ENCODE peak calls at places on chromosomes 13 and 19, in five cellular contexts. A is foreskin fibroblast, U is fibroblast of mammary gland, J is dorsolateral prefrontal cortex, L is IMR-90. V is an unnamed sample.

GRCh38 chr13:24892844-24893243 is 128.9 kb downstream of the RNF17 start:
- DNase-seq in A (no peak), U (no peak), J (no peak), L (no peak), V (no peak)

GRCh38 chr19:28934626-28935025 is 278.3 kb downstream of the UQCRFS1 start:
- DNase-seq in A (peak), U (peak), J (no peak), L (peak), V (no peak)

GRCh38 chr13:66367356-66367755 is 862.8 kb downstream of the PCDH9 start:
- DNase-seq in A (peak), U (no peak), J (no peak), L (peak), V (no peak)

GRCh38 chr19:12527034-12527836 is 24.0 kb downstream of the ZNF564 start:
- DNase-seq in A (no peak), U (peak), J (no peak), L (peak), V (no peak)

GRCh38 chr19:41882568-41883462 is at the start of gene ARHGEF1:
- DNase-seq in A (no peak), U (no peak), J (no peak), L (no peak), V (no peak)

GRCh38 chr13:21986602-21987001 is 315.7 kb downstream of the FGF9 start:
- DNase-seq in A (no peak), U (no peak), J (no peak), L (peak), V (no peak)

GRCh38 chr13:98792784-98793183 is 40.3 kb upstream of the SLC15A1 start:
- DNase-seq in A (no peak), U (no peak), J (no peak), L (no peak), V (no peak)

GRCh38 chr19:44582581-44583265 is 30.6 kb upstream of the IGSF23 start:
- DNase-seq in A (no peak), U (peak), J (no peak), L (no peak), V (peak)

GRCh38 chr13:110815471-110816204 is 99.2 kb downstream of the ANKRD10 start:
- DNase-seq in A (no peak), U (no peak), J (no peak), L (no peak), V (no peak)

GRCh38 chr19:40561947-40562346 is 14.7 kb upstream of the SHKBP1 start:
- DNase-seq in A (no peak), U (no peak), J (no peak), L (no peak), V (no peak)

GRCh38 chr19:55188620-55189019 is 8.5 kb upstream of the SYT5 start:
- DNase-seq in A (no peak), U (no peak), J (no peak), L (no peak), V (no peak)

GRCh38 chr19:40411958-40412499 is 1.1 kb downstream of the PRX start:
- DNase-seq in A (no peak), U (no peak), J (no peak), L (no peak), V (no peak)

GRCh38 chr13:29936051-29936813 is 85.8 kb upstream of the UBL3 start:
- DNase-seq in A (no peak), U (no peak), J (no peak), L (no peak), V (no peak)

GRCh38 chr13:111371720-111372119 is 51.3 kb downstream of the TEX29 start:
- DNase-seq in A (no peak), U (peak), J (no peak), L (no peak), V (no peak)

GRCh38 chr19:47377801-47378200 is 28.7 kb downstream of the DHX34 start:
- DNase-seq in A (no peak), U (no peak), J (no peak), L (no peak), V (no peak)

GRCh38 chr13:47588676-47589075 is 412.4 kb downstream of the SUCLA2 start:
- DNase-seq in A (no peak), U (no peak), J (no peak), L (no peak), V (no peak)
- TF ChIP-seq CTCF in A (no peak), U (peak), J (no peak), L (no peak), V (no peak)

GRCh38 chr19:30718728-30719127 is 346.5 kb downstream of the ZNF536 start:
- DNase-seq in A (no peak), U (no peak), J (no peak), L (no peak), V (no peak)
- TF ChIP-seq CTCF in A (no peak), U (no peak), J (no peak), L (no peak), V (no peak)

DNA sequence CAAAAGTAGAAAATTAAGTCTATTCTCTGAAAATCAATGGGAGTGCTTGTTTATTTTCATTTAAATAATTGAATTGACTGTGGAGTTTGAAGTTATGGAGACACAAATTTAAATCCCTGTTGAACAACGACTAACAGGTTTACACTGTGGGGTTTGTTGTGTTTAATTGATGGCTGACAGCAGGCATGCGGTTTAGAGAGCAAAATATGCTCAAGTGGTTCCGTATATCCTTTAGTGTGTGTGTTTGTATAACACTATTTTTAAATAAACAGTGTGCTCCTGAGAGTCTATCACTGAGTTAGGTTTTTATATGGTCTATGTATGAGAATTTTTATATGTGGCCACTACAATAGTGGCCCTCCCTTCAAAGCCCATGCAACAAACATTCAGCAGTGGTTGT is 332.0 kb downstream of the GPC6 start:
- DNase-seq in A (no peak), U (peak), J (no peak), L (peak), V (no peak)
- TF ChIP-seq CTCF in A (no peak), U (no peak), J (no peak), L (no peak), V (no peak)

GRCh38 chr19:13902993-13903555 is 2.8 kb downstream of the BRME1 start:
- DNase-seq in A (no peak), U (peak), J (no peak), L (no peak), V (no peak)
- TF ChIP-seq CTCF in A (peak), U (peak), J (no peak), L (peak), V (peak)

GRCh38 chr19:23999821-24000610 is 85.3 kb downstream of the ZNF726 start:
- DNase-seq in A (no peak), U (no peak), J (no peak), L (no peak), V (no peak)

GRCh38 chr19:23992348-23992747 is 77.7 kb downstream of the ZNF726 start:
- DNase-seq in A (no peak), U (no peak), J (no peak), L (no peak), V (no peak)

GRCh38 chr19:23998568-23998967 is 83.9 kb downstream of the ZNF726 start:
- DNase-seq in A (no peak), U (no peak), J (no peak), L (no peak), V (no peak)

GRCh38 chr19:24000656-24001055 is 86.0 kb downstream of the ZNF726 start:
- DNase-seq in A (no peak), U (no peak), J (no peak), L (no peak), V (no peak)

DNA sequence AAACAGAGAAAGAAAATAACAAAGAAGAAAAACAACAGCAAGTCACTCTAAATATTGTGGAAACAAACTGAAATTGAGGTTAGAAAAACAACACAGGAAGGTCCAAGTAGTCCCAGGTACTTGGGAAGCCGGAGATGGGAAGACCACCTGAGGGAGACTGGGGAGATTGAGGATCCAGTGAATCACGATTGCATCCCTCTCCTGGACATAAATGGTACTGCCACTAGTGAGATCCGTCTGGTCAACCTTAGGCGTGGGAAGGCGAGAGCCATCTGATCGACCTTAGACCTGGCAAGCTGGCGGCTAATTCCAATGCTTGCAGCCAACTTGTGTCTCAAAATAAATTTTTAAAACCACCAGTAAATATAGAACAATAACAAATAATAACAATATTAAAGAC is 81.9 kb downstream of the ZNF726 start:
- DNase-seq in A (no peak), U (peak), J (no peak), L (no peak), V (no peak)
- TF ChIP-seq CTCF in A (peak), U (peak), J (no peak), L (peak), V (peak)

GRCh38 chr13:83943530-83944279 is 61.4 kb upstream of the SLITRK1 start:
- DNase-seq in A (no peak), U (no peak), J (no peak), L (no peak), V (no peak)
- TF ChIP-seq CTCF in A (no peak), U (no peak), J (no peak), L (no peak), V (no peak)

GRCh38 chr19:9431475-9431874 is 3.9 kb downstream of the ZNF266 start:
- DNase-seq in A (no peak), U (peak), J (no peak), L (peak), V (peak)
- TF ChIP-seq CTCF in A (peak), U (peak), J (no peak), L (peak), V (peak)

GRCh38 chr13:113618455-113618854 is 33.9 kb downstream of the TFDP1 start:
- DNase-seq in A (no peak), U (no peak), J (no peak), L (no peak), V (no peak)
- TF ChIP-seq CTCF in A (no peak), U (no peak), J (no peak), L (no peak), V (no peak)

DNA sequence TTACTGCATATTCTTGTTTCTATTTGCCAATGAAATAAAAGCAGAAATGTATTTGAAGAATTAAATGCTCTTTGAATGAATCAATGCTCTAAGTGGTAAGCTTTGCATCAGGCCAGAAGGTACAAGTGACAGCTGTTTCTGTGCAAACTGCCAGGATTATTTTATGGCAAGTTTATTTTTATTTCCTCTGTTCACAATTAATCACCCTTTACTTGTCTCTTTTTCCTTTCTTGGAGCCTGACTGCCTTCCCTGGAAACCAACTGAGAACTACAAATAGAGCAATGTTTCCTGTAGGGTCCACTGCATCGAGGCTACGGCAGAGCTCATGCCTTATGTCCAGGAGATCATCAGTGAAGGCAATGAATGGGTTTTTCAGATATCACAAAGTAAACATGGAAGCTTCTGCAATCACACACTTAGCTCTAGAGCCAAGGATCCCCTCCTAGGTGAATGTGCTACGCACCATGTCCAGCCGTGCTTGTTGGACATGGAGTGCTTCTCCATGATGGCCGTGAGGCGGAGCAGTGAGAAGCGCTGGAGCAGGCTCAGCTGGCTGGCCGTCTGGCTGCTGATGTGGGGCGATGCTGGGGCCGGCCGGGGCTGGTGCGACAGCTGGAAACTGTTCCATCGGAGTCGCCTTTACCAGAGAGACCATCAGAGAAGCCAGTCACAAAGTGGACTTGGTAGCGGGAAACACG is 110.8 kb downstream of the KL start:
- DNase-seq in A (peak), U (peak), J (no peak), L (peak), V (no peak)
- TF ChIP-seq CTCF in A (no peak), U (no peak), J (no peak), L (no peak), V (no peak)